ENCODE peak calls at places on chromosomes 11 and 22, in four cellular contexts. One of them, this sample, is unnamed.

GRCh38 chr22:39593061-39593930 is 22.7 kb downstream of the CACNA1I start:
- DNase-seq in mesendoderm: no peak
- DNase-seq in H9: no peak
- DNase-seq in H1: no peak
- DNase-seq in this sample: no peak

GRCh38 chr11:614583-615452 is 932 bp downstream of the IRF7 start:
- DNase-seq in mesendoderm: no peak
- DNase-seq in H9: no peak
- DNase-seq in H1: no peak
- DNase-seq in this sample: no peak

GRCh38 chr11:69465236-69466000 is 16.0 kb upstream of the LINC01488 start:
- DNase-seq in mesendoderm: no peak
- DNase-seq in H9: no peak
- DNase-seq in H1: no peak
- DNase-seq in this sample: no peak

GRCh38 chr11:47056261-47056915 is 119.8 kb downstream of the CSTPP1 start:
- DNase-seq in mesendoderm: no peak
- DNase-seq in H9: no peak
- DNase-seq in H1: no peak
- DNase-seq in this sample: peak; percentile 94

GRCh38 chr11:46710821-46711269 is 8.2 kb upstream of the F2 start:
- DNase-seq in mesendoderm: no peak
- DNase-seq in H9: no peak
- DNase-seq in H1: no peak
- DNase-seq in this sample: peak; percentile 97

GRCh38 chr11:56905442-56905841 is 83.3 kb upstream of the OR5AK2 start:
- DNase-seq in mesendoderm: no peak
- DNase-seq in H9: no peak
- DNase-seq in H1: no peak
- DNase-seq in this sample: no peak

GRCh38 chr11:77250881-77251640 is 50.4 kb downstream of the GDPD4 start:
- DNase-seq in mesendoderm: no peak
- DNase-seq in H9: no peak
- DNase-seq in H1: no peak
- DNase-seq in this sample: peak; percentile 85

GRCh38 chr11:127073621-127074020 is 73.1 kb upstream of the KIRREL3 start:
- DNase-seq in mesendoderm: no peak
- DNase-seq in H9: no peak
- DNase-seq in H1: no peak
- DNase-seq in this sample: no peak

GRCh38 chr11:43962383-43962969 is 20.0 kb downstream of the C11orf96 start:
- DNase-seq in mesendoderm: no peak
- DNase-seq in H9: no peak
- DNase-seq in H1: no peak
- DNase-seq in this sample: no peak

GRCh38 chr11:46369458-46370152 is 11.9 kb upstream of the MDK start:
- DNase-seq in mesendoderm: peak; percentile 94
- DNase-seq in H9: peak; percentile 91
- DNase-seq in H1: no peak
- DNase-seq in this sample: peak; percentile 77

GRCh38 chr11:565921-566509 is 5.2 kb downstream of the RASSF7 start:
- DNase-seq in mesendoderm: peak; percentile 74
- DNase-seq in H9: peak; percentile 58
- DNase-seq in H1: no peak
- DNase-seq in this sample: no peak

GRCh38 chr11:58734681-58735490 is 3.1 kb upstream of the GLYAT start:
- DNase-seq in mesendoderm: no peak
- DNase-seq in H9: no peak
- DNase-seq in H1: no peak
- DNase-seq in this sample: no peak

GRCh38 chr11:33264926-33265325 is 7.7 kb downstream of the HIPK3 start:
- DNase-seq in mesendoderm: no peak
- DNase-seq in H9: no peak
- DNase-seq in H1: no peak
- DNase-seq in this sample: no peak

GRCh38 chr11:15724611-15725010 is 609.9 kb downstream of the INSC start:
- DNase-seq in mesendoderm: no peak
- DNase-seq in H9: no peak
- DNase-seq in H1: no peak
- DNase-seq in this sample: peak; percentile 67

GRCh38 chr11:19934828-19935259 is 222.2 kb downstream of the NAV2 start:
- DNase-seq in mesendoderm: peak; percentile 16
- DNase-seq in H9: no peak
- DNase-seq in H1: no peak
- DNase-seq in this sample: peak; percentile 89

GRCh38 chr11:35571703-35572102 is 46.3 kb upstream of the PAMR1 start:
- DNase-seq in mesendoderm: peak; percentile 16
- DNase-seq in H9: no peak
- DNase-seq in H1: no peak
- DNase-seq in this sample: no peak

GRCh38 chr11:35566885-35567284 is 41.5 kb upstream of the PAMR1 start:
- DNase-seq in mesendoderm: no peak
- DNase-seq in H9: no peak
- DNase-seq in H1: no peak
- DNase-seq in this sample: no peak

GRCh38 chr11:35564246-35564595 is 38.8 kb upstream of the PAMR1 start:
- DNase-seq in mesendoderm: no peak
- DNase-seq in H9: no peak
- DNase-seq in H1: no peak
- DNase-seq in this sample: no peak

GRCh38 chr11:35566161-35566560 is 40.7 kb upstream of the PAMR1 start:
- DNase-seq in mesendoderm: no peak
- DNase-seq in H9: no peak
- DNase-seq in H1: no peak
- DNase-seq in this sample: no peak

GRCh38 chr11:35567737-35568465 is 42.5 kb upstream of the PAMR1 start:
- DNase-seq in mesendoderm: peak; percentile 94
- DNase-seq in H9: peak; percentile 43
- DNase-seq in H1: no peak
- DNase-seq in this sample: peak; percentile 65
- H4K5ac ChIP-seq in mesendoderm: no peak overlapping the region
- H4K5ac ChIP-seq in H9: no peak overlapping the region
- H4K5ac ChIP-seq in H1: no peak overlapping the region
- H4K5ac ChIP-seq in this sample: no peak overlapping the region

GRCh38 chr11:111476366-111476765 is 35.8 kb downstream of the BTG4 start:
- DNase-seq in mesendoderm: no peak
- DNase-seq in H9: no peak
- DNase-seq in H1: no peak
- DNase-seq in this sample: peak; percentile 16
- H2AK5ac ChIP-seq in mesendoderm: no peak overlapping the region
- H2AK5ac ChIP-seq in H9: no peak overlapping the region
- H2AK5ac ChIP-seq in H1: no peak overlapping the region
- H2AK5ac ChIP-seq in this sample: no peak overlapping the region

GRCh38 chr11:6237271-6237670 is 1.6 kb upstream of the CNGA4 start:
- DNase-seq in mesendoderm: no peak
- DNase-seq in H9: no peak
- DNase-seq in H1: no peak
- DNase-seq in this sample: no peak
- H4K5ac ChIP-seq in mesendoderm: no peak overlapping the region
- H4K5ac ChIP-seq in H9: no peak overlapping the region
- H4K5ac ChIP-seq in H1: no peak overlapping the region
- H4K5ac ChIP-seq in this sample: no peak overlapping the region

GRCh38 chr11:119099707-119100106 is 1.9 kb downstream of the DPAGT1 start:
- DNase-seq in mesendoderm: no peak
- DNase-seq in H9: no peak
- DNase-seq in H1: no peak
- DNase-seq in this sample: no peak

GRCh38 chr11:119100246-119100959 is 1.2 kb downstream of the DPAGT1 start:
- DNase-seq in mesendoderm: peak; percentile 64
- DNase-seq in H9: no peak
- DNase-seq in H1: no peak
- DNase-seq in this sample: peak; percentile 54

GRCh38 chr11:119101759-119102423 is at the start of gene DPAGT1:
- DNase-seq in mesendoderm: peak; percentile 100
- DNase-seq in H9: peak; percentile 97
- DNase-seq in H1: peak; percentile 92
- DNase-seq in this sample: peak; percentile 97

GRCh38 chr11:119100960-119101349 is 698 bp downstream of the DPAGT1 start:
- DNase-seq in mesendoderm: no peak
- DNase-seq in H9: no peak
- DNase-seq in H1: no peak
- DNase-seq in this sample: no peak

DNA sequence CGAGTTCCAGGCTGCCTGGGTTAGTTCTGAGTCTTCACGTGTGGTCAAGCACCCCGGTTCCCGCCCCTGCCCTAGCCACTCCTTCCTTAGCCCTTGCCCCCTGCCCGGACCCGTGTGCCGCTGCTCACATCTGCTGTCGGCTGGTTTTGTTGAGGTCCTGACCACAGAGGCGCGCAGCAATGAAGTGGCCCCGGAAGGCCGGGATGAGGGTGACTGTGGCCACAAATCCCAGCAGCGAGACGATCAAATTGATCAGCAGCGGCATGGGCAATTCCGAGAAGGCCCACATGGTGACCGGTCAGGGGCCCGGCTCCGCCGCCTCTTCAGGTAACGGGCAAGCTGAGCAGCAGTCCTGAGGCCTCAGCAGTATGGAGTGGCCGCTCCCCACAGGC is 290 bp downstream of the DPAGT1 start:
- DNase-seq in mesendoderm: no peak
- DNase-seq in H9: peak; percentile 79
- DNase-seq in H1: no peak
- DNase-seq in this sample: no peak
- H2AK5ac ChIP-seq in mesendoderm: no peak overlapping the region
- H2AK5ac ChIP-seq in H9: no peak overlapping the region
- H2AK5ac ChIP-seq in H1: no peak overlapping the region
- H2AK5ac ChIP-seq in this sample: peak overlapping the region; percentile 96

GRCh38 chr11:112278803-112279202 is 18.1 kb upstream of the PLET1 start:
- DNase-seq in mesendoderm: no peak
- DNase-seq in H9: no peak
- DNase-seq in H1: no peak
- DNase-seq in this sample: no peak

GRCh38 chr11:112277029-112277428 is 16.4 kb upstream of the PLET1 start:
- DNase-seq in mesendoderm: no peak
- DNase-seq in H9: no peak
- DNase-seq in H1: no peak
- DNase-seq in this sample: no peak

GRCh38 chr11:112279901-112280267 is 19.2 kb upstream of the PLET1 start:
- DNase-seq in mesendoderm: peak; percentile 72
- DNase-seq in H9: peak; percentile 82
- DNase-seq in H1: no peak
- DNase-seq in this sample: peak; percentile 43

GRCh38 chr11:112280268-112281126 is 19.8 kb upstream of the PLET1 start:
- DNase-seq in mesendoderm: peak; percentile 87
- DNase-seq in H9: peak; percentile 76
- DNase-seq in H1: no peak
- DNase-seq in this sample: peak; percentile 83

DNA sequence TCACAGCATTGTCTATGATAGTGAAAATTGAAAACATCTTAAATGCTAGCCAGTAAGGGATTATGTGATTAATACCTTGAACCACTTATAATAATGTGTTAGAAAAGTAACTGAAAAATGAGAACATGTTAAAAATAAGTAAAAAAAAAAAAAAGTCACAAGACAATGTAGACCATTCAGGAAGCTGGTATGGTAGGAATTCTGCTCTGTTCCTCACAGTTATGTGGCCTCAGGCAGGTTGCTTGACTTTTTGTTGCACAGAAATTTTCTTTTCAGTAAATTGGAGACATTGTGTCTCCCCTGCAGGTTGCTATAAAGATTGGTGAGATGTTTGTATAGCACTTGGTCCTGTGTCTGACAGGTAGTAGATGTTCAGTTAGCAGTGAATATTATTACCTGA is 17.3 kb upstream of the PLET1 start:
- DNase-seq in mesendoderm: no peak
- DNase-seq in H9: no peak
- DNase-seq in H1: no peak
- DNase-seq in this sample: peak; percentile 34
- H4K5ac ChIP-seq in mesendoderm: no peak overlapping the region
- H4K5ac ChIP-seq in H9: no peak overlapping the region
- H4K5ac ChIP-seq in H1: no peak overlapping the region
- H4K5ac ChIP-seq in this sample: no peak overlapping the region

GRCh38 chr11:84136926-84137325 is 850.8 kb upstream of the CCDC90B start:
- DNase-seq in mesendoderm: no peak
- DNase-seq in H9: no peak
- DNase-seq in H1: no peak
- DNase-seq in this sample: no peak

GRCh38 chr11:84137960-84138359 is 851.8 kb upstream of the CCDC90B start:
- DNase-seq in mesendoderm: no peak
- DNase-seq in H9: no peak
- DNase-seq in H1: no peak
- DNase-seq in this sample: no peak

GRCh38 chr11:84144531-84144930 is 858.4 kb upstream of the CCDC90B start:
- DNase-seq in mesendoderm: peak; percentile 15
- DNase-seq in H9: no peak
- DNase-seq in H1: no peak
- DNase-seq in this sample: no peak

GRCh38 chr11:84142411-84142810 is 856.2 kb upstream of the CCDC90B start:
- DNase-seq in mesendoderm: peak; percentile 13
- DNase-seq in H9: no peak
- DNase-seq in H1: no peak
- DNase-seq in this sample: no peak

DNA sequence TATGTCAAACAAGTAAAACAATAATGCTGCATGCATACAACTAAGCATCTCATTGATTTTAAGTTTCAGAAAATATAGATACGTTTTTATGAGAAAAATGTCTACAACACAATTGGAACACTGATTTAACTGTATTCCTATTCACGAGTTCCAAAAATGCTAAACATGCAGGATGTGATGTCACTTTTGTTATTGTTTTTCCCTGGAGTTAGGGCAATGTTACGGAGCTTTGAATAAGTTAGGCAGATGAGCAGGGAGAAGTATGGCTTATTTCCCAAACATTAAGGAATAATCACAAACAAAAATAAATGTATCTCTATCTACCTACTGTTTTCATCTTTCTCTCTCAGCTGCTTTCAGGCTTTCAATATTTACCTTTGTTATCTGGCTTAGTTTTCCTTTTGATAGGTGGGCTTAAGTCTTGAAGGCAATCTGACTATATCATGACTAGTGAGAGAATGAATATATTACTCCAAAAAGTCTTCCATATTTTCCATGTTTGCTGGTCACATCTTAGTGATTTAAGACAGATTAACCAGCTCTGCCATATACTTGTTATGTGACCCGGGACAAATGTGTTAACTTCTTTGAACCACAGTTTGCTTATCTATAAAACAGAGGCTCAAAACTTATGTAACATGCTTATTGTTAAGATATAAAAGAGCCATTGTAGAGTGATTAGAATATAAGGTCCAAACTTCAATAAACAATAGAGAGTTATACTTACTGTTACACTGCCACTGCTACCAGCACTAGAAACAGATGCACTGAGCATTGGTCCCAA is 854.4 kb upstream of the CCDC90B start:
- DNase-seq in mesendoderm: peak; percentile 52
- DNase-seq in H9: no peak
- DNase-seq in H1: no peak
- DNase-seq in this sample: no peak
- H2AK5ac ChIP-seq in mesendoderm: no peak overlapping the region
- H2AK5ac ChIP-seq in H9: no peak overlapping the region
- H2AK5ac ChIP-seq in H1: no peak overlapping the region
- H2AK5ac ChIP-seq in this sample: no peak overlapping the region

This sample was measured in IMR-90.